ENCODE peak calls at places on chromosomes 4 and X, in six cellular contexts. One of them, this sample, is unnamed.

GRCh38 chr4:84952004-84952403 is 14.5 kb downstream of the WDFY3 start:
- DNase-seq in GM12892: no peak
- DNase-seq in psoas muscle: no peak
- DNase-seq in EH: peak; percentile 61
- DNase-seq in amniotic stem cell: no peak
- DNase-seq in activated CD4-positive, alpha-beta T cell treated with anti-CD3 and anti-CD28 coated beads, Interleukin-2, amount 50 U/mL, for 1 hour: no peak
- DNase-seq in this sample: no peak

GRCh38 chrX:13825178-13825762 is 8.4 kb upstream of the GPM6B start:
- DNase-seq in EH: no peak
- DNase-seq in amniotic stem cell: no peak
- DNase-seq in psoas muscle: no peak
- DNase-seq in activated CD4-positive, alpha-beta T cell treated with anti-CD3 and anti-CD28 coated beads, Interleukin-2, amount 50 U/mL, for 1 hour: no peak
- DNase-seq in GM12892: no peak
- DNase-seq in this sample: no peak

GRCh38 chrX:36867143-36867542 is 141.0 kb upstream of the FAM47C start:
- DNase-seq in activated CD4-positive, alpha-beta T cell treated with anti-CD3 and anti-CD28 coated beads, Interleukin-2, amount 50 U/mL, for 1 hour: no peak
- DNase-seq in EH: peak; percentile 17
- DNase-seq in GM12892: no peak
- DNase-seq in psoas muscle: no peak
- DNase-seq in amniotic stem cell: no peak
- DNase-seq in this sample: no peak

GRCh38 chr4:65983062-65983461 is 312.8 kb upstream of the EPHA5 start:
- DNase-seq in psoas muscle: no peak
- DNase-seq in amniotic stem cell: no peak
- DNase-seq in activated CD4-positive, alpha-beta T cell treated with anti-CD3 and anti-CD28 coated beads, Interleukin-2, amount 50 U/mL, for 1 hour: no peak
- DNase-seq in GM12892: no peak
- DNase-seq in EH: peak; percentile 41
- DNase-seq in this sample: no peak

GRCh38 chrX:110194977-110195376 is 122.9 kb downstream of the AMMECR1 start:
- DNase-seq in EH: no peak
- DNase-seq in amniotic stem cell: no peak
- DNase-seq in GM12892: no peak
- DNase-seq in activated CD4-positive, alpha-beta T cell treated with anti-CD3 and anti-CD28 coated beads, Interleukin-2, amount 50 U/mL, for 1 hour: no peak
- DNase-seq in psoas muscle: no peak
- DNase-seq in this sample: no peak

GRCh38 chr4:134200811-134201215 is 776 bp downstream of the PABPC4L start:
- DNase-seq in activated CD4-positive, alpha-beta T cell treated with anti-CD3 and anti-CD28 coated beads, Interleukin-2, amount 50 U/mL, for 1 hour: no peak
- DNase-seq in amniotic stem cell: no peak
- DNase-seq in GM12892: no peak
- DNase-seq in EH: peak; percentile 48
- DNase-seq in psoas muscle: no peak
- DNase-seq in this sample: no peak

GRCh38 chr4:185399466-185399865 is 2.8 kb downstream of the ANKRD37 start:
- DNase-seq in psoas muscle: no peak
- DNase-seq in EH: no peak
- DNase-seq in GM12892: no peak
- DNase-seq in activated CD4-positive, alpha-beta T cell treated with anti-CD3 and anti-CD28 coated beads, Interleukin-2, amount 50 U/mL, for 1 hour: no peak
- DNase-seq in amniotic stem cell: no peak
- DNase-seq in this sample: no peak

GRCh38 chrX:155966876-155967275 is 30.6 kb upstream of the IL9R start:
- DNase-seq in activated CD4-positive, alpha-beta T cell treated with anti-CD3 and anti-CD28 coated beads, Interleukin-2, amount 50 U/mL, for 1 hour: peak; percentile 1
- DNase-seq in amniotic stem cell: no peak
- DNase-seq in psoas muscle: no peak
- DNase-seq in GM12892: peak; percentile 3
- DNase-seq in EH: peak; percentile 25
- DNase-seq in this sample: no peak

GRCh38 chr4:108774809-108775530 is 12.1 kb upstream of the ETNPPL start:
- DNase-seq in GM12892: no peak
- DNase-seq in EH: no peak
- DNase-seq in psoas muscle: peak; percentile 22
- DNase-seq in activated CD4-positive, alpha-beta T cell treated with anti-CD3 and anti-CD28 coated beads, Interleukin-2, amount 50 U/mL, for 1 hour: no peak
- DNase-seq in amniotic stem cell: no peak
- DNase-seq in this sample: no peak

GRCh38 chrX:153944140-153944799 is at the start of gene RENBP:
- DNase-seq in EH: no peak
- DNase-seq in psoas muscle: no peak
- DNase-seq in amniotic stem cell: no peak
- DNase-seq in activated CD4-positive, alpha-beta T cell treated with anti-CD3 and anti-CD28 coated beads, Interleukin-2, amount 50 U/mL, for 1 hour: peak; percentile 48
- DNase-seq in GM12892: no peak
- DNase-seq in this sample: no peak

GRCh38 chr4:47075241-47075640 is 43.9 kb downstream of the GABRB1 start:
- DNase-seq in activated CD4-positive, alpha-beta T cell treated with anti-CD3 and anti-CD28 coated beads, Interleukin-2, amount 50 U/mL, for 1 hour: no peak
- DNase-seq in psoas muscle: no peak
- DNase-seq in amniotic stem cell: peak; percentile 24
- DNase-seq in EH: peak; percentile 45
- DNase-seq in GM12892: no peak
- DNase-seq in this sample: no peak

GRCh38 chr4:70703695-70704332 is 15.5 kb downstream of the UTP3 start:
- DNase-seq in GM12892: no peak
- DNase-seq in amniotic stem cell: peak; percentile 10
- DNase-seq in activated CD4-positive, alpha-beta T cell treated with anti-CD3 and anti-CD28 coated beads, Interleukin-2, amount 50 U/mL, for 1 hour: no peak
- DNase-seq in EH: peak; percentile 64
- DNase-seq in psoas muscle: no peak
- DNase-seq in this sample: no peak

GRCh38 chr4:84497220-84497834 is 1.8 kb downstream of the NKX6-1 start:
- DNase-seq in GM12892: no peak
- DNase-seq in activated CD4-positive, alpha-beta T cell treated with anti-CD3 and anti-CD28 coated beads, Interleukin-2, amount 50 U/mL, for 1 hour: no peak
- DNase-seq in EH: peak; percentile 7
- DNase-seq in amniotic stem cell: no peak
- DNase-seq in psoas muscle: no peak
- DNase-seq in this sample: peak; percentile 43

GRCh38 chr4:152937535-152938236 is 1.6 kb downstream of the FHDC1 start:
- DNase-seq in psoas muscle: peak; percentile 39
- DNase-seq in GM12892: peak; percentile 46
- DNase-seq in amniotic stem cell: no peak
- DNase-seq in activated CD4-positive, alpha-beta T cell treated with anti-CD3 and anti-CD28 coated beads, Interleukin-2, amount 50 U/mL, for 1 hour: no peak
- DNase-seq in EH: peak; percentile 55
- DNase-seq in this sample: no peak